ENCODE peak calls at places on chromosome 9, in eight cellular contexts. A is GM12865, D is omental fat pad, W is activated B cell treated with CpG ODN at 0.5 μM for 24 hours, Z is retinal pigment epithelial cell, R is cardiac muscle cell, E is endodermal cell, X is GM06990. T is an unnamed sample.

GRCh38 chr9:130110596-130111021 is 56.9 kb downstream of the GPR107 start:
- DNase-seq in A (no peak), D (no peak), W (no peak), Z (no peak), R (peak), E (peak), X (no peak), T (no peak)

GRCh38 chr9:105132576-105132975 is 111.9 kb upstream of the SLC44A1 start:
- DNase-seq in A (no peak), D (no peak), W (no peak), Z (peak), R (peak), E (no peak), X (no peak), T (no peak)

GRCh38 chr9:113570749-113571711 is 107.5 kb downstream of the RGS3 start:
- DNase-seq in A (no peak), D (no peak), W (no peak), Z (no peak), R (peak), E (no peak), X (no peak), T (no peak)

GRCh38 chr9:87138128-87139040 is 191.1 kb upstream of the GAS1 start:
- DNase-seq in A (no peak), D (no peak), W (no peak), Z (no peak), R (peak), E (no peak), X (no peak), T (no peak)

GRCh38 chr9:93652604-93653592 is 76.5 kb downstream of the PHF2 start:
- DNase-seq in A (no peak), D (no peak), W (no peak), Z (no peak), R (no peak), E (no peak), X (no peak), T (no peak)

GRCh38 chr9:94212091-94212490 is 47.0 kb upstream of the ZNF169 start:
- DNase-seq in A (no peak), D (no peak), W (no peak), Z (no peak), R (peak), E (no peak), X (no peak), T (no peak)

GRCh38 chr9:4994166-4994890 is 9.3 kb downstream of the JAK2 start:
- DNase-seq in A (no peak), D (no peak), W (no peak), Z (no peak), R (no peak), E (no peak), X (no peak), T (no peak)

GRCh38 chr9:130667117-130667430 is 2.7 kb downstream of the PRDM12 start:
- DNase-seq in A (no peak), D (no peak), W (no peak), Z (no peak), R (no peak), E (no peak), X (no peak), T (no peak)

GRCh38 chr9:76027426-76027825 is 137.0 kb downstream of the PCSK5 start:
- DNase-seq in A (no peak), D (no peak), W (no peak), Z (no peak), R (peak), E (no peak), X (no peak), T (no peak)

GRCh38 chr9:98312365-98312764 is 56.9 kb upstream of the TBC1D2 start:
- DNase-seq in A (no peak), D (no peak), W (no peak), Z (no peak), R (no peak), E (no peak), X (no peak), T (no peak)

GRCh38 chr9:71990466-71990865 is 69.9 kb downstream of the C9orf57 start:
- DNase-seq in A (no peak), D (no peak), W (no peak), Z (no peak), R (no peak), E (no peak), X (no peak), T (no peak)

GRCh38 chr9:112754578-112754977 is 4.0 kb downstream of the SNX30 start:
- DNase-seq in A (peak), D (no peak), W (no peak), Z (no peak), R (peak), E (peak), X (no peak), T (no peak)

GRCh38 chr9:26863074-26863473 is 29.5 kb downstream of the CAAP1 start:
- DNase-seq in A (no peak), D (no peak), W (no peak), Z (no peak), R (peak), E (no peak), X (no peak), T (no peak)

GRCh38 chr9:32502459-32502858 is 23.5 kb downstream of the RIGI start:
- DNase-seq in A (no peak), D (no peak), W (no peak), Z (no peak), R (peak), E (peak), X (no peak), T (no peak)

GRCh38 chr9:110155744-110156143 is 52.2 kb downstream of the C9orf152 start:
- DNase-seq in A (no peak), D (no peak), W (no peak), Z (no peak), R (no peak), E (no peak), X (no peak), T (no peak)

DNA sequence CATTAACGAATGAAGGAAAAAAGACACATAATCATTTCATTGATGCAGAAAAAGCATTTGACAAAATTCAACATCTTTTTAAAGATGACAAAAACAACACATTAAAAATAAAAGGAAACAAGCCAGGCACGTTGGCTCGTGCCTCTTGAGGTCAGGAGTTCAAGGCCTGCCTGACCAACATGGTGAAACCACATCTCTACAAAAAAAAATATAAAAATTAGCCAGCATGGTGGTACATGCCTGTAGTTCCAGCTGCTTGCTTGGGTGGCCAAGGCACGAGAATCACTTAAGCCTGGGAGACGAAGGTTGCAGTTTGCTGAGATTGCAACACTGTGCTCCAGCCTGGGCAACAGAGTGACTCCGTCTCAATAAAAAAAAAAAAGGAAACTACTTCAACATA is 77.0 kb downstream of the ERCC6L2 start:
- DNase-seq in A (no peak), D (no peak), W (no peak), Z (no peak), R (no peak), E (no peak), X (no peak), T (no peak)
- TF ChIP-seq CTCF in A (no peak), D (no peak), W (no peak), Z (no peak), R (no peak), E (no peak), X (no peak), T (no peak)

DNA sequence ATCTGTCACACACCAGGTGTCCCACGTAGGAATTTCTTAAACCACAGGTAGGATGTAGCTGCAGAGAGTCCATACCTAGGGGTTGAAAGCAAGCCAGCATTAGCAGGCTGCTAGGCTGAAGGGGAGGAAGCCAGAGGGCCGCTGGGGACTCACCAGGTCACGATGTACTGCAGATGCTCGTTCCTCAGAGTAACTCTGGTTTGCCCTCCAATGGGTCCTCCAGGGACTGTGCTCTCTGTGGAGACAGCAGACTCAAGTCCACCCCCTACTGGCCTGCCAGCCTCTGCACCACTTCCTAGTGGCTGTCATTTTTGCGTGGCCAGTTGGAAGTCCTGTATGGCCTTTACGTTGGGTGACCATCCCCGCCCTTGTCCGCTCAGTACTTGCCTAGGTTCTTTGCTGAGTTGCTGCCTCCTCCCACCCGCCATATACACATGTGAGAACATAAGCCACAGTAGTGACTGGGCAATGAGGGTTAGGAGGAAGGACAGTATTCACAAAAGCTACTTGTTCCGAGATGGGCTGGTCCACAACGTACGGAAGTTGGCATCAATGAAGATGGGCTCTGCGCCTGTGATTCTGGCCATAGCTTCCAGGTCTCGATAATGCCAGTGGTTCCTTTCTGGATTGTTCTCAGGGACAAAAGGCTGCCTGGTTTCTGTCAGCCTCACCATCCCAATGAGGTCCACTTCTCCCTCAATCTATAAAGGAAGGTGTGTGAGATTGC is 4.1 kb downstream of the RPL7A start:
- DNase-seq in A (peak), D (no peak), W (no peak), Z (no peak), R (peak), E (peak), X (no peak), T (no peak)
- TF ChIP-seq CTCF in A (peak), D (no peak), W (no peak), Z (peak), R (peak), E (peak), X (peak), T (no peak)

DNA sequence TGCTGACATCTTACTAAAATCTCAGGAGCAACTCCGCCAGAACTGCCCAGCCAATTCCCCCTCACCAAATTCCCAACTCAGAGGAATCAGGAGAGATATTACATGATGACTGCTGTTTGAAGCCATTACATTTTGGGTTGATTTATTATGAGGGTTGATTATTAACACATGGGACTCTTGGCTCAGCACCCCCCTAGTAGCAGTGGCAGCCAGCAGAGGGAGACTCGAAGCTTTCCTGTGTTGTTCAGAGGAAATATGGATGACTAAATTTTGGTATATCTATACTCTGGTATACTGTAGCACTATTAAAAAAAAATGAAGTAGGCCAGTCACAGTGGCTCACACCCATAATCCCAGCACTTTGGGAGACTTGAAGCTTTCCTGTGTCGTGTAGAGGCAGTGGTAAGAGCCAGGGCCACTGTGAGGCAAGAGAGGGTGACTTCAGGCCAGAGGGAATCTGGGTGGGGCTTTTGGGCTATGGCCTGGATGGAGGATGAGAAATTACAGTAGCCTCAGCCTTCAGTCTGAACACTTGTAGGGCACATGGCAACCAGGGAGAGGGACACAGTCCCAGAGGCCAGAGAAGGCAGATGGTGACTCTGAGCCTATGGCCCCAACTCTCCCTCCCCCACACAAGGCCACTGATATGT is 111.4 kb downstream of the LHX2 start:
- DNase-seq in A (peak), D (no peak), W (no peak), Z (no peak), R (peak), E (no peak), X (no peak), T (no peak)
- TF ChIP-seq CTCF in A (peak), D (no peak), W (no peak), Z (peak), R (peak), E (peak), X (peak), T (no peak)

DNA sequence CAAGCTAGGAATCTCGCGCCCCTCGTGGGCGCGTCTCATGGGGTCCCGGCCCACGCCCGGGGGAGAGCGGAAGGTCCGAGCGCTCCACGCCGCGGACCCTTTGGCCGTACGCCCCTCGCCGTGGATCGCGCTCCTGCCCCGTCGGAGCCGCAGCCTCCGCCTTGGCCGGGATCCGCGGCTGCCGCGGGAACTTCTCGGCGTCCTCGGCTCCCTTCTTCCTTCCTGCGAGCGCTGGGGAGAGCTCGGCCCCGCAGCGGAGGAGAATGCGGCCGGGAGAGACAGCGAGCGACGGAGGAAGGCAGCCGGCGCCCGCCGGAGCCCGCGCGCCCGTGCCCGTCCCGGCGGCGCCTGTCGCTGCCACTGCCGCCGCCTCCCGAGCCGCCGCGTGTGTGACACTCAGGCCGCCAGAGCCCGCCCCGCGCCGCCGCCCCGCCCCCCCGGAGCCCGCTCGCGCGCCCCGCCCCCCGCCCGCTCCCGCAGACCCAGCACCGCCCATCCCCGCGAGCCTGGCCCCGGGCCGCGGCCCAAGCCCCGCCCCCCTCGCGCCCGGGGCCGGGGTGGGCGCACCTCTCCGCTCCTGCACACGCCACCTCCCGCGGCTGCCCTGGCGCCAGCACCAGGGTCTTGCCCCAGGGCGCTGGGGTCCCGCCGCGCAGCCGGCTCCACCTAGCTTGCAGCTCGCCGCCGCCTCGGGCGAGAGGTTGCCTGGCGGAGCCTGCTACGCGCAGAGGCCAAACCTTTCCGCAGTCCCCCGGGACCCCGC is at the start of gene SHB:
- DNase-seq in A (peak), D (no peak), W (peak), Z (no peak), R (peak), E (peak), X (peak), T (peak)
- TF ChIP-seq CTCF in A (no peak), D (no peak), W (no peak), Z (no peak), R (no peak), E (peak), X (no peak), T (peak)

GRCh38 chr9:100167912-100168775 is 69.1 kb downstream of the INVS start:
- DNase-seq in A (no peak), D (no peak), W (no peak), Z (no peak), R (no peak), E (peak), X (no peak), T (no peak)
- TF ChIP-seq CTCF in A (no peak), D (no peak), W (no peak), Z (no peak), R (no peak), E (peak), X (no peak), T (no peak)

DNA sequence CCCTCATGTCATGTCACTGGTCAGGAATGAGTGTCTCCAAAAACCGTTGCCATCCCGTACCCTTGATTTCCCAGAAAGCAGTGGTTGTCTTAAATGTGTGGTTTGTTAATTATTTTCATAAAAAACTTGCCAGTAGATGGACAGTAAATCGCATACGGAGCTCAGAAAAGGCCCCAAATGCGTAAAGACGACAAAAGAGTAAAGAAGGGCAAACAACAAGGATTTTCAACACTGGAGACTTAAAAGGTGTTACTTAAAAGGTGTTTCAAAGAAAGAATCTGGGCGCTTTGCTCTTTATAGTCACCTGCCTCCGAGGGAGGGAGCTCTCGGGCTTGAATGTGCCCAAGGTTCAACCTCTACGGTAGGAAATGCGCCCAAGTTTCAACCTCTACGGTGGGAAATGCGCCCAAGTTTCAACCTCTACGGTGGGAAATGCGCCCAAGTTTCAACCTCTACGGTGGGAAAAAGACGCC is 727 bp downstream of the KIF27 start:
- DNase-seq in A (no peak), D (no peak), W (no peak), Z (peak), R (peak), E (no peak), X (no peak), T (no peak)
- TF ChIP-seq CTCF in A (no peak), D (no peak), W (no peak), Z (peak), R (peak), E (no peak), X (peak), T (no peak)

DNA sequence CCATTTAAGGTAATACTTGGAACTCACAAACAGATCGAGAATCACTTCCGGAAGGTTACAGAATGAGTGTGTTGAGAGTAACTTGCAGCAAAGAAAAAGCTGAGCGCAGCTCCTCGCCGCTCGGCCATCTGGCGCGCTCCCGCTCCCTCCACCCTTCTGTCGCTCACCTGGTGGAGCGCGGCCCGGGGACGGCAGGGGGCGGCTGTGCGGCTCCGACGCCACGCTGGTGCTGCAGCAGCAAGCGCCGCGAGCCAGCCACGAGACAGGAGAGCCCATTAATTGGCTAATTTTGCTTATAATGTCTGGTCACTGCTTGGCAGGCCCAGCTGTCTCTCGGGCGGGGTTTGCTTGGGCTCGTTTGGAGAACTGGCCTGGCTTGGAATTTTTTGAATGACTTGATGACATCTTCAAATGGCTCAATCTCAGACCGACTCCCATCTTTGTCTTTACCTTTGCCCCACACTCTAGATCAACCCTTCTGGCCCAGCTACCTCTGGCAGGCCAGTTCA is 601.8 kb downstream of the CCDC171 start:
- DNase-seq in A (peak), D (no peak), W (no peak), Z (no peak), R (peak), E (peak), X (peak), T (no peak)
- TF ChIP-seq CTCF in A (peak), D (no peak), W (no peak), Z (peak), R (peak), E (peak), X (no peak), T (no peak)

GRCh38 chr9:128414461-128414860 is 6.2 kb upstream of the CERCAM start:
- DNase-seq in A (no peak), D (no peak), W (no peak), Z (no peak), R (no peak), E (no peak), X (no peak), T (no peak)
- TF ChIP-seq CTCF in A (peak), D (no peak), W (no peak), Z (peak), R (peak), E (peak), X (no peak), T (no peak)

GRCh38 chr9:17531642-17532254 is 47.1 kb upstream of the SH3GL2 start:
- DNase-seq in A (peak), D (peak), W (no peak), Z (peak), R (peak), E (peak), X (no peak), T (no peak)
- TF ChIP-seq CTCF in A (peak), D (no peak), W (no peak), Z (peak), R (peak), E (peak), X (peak), T (peak)

GRCh38 chr9:107251756-107252322 is 31.2 kb upstream of the RAD23B start:
- DNase-seq in A (no peak), D (no peak), W (no peak), Z (no peak), R (peak), E (no peak), X (no peak), T (no peak)
- TF ChIP-seq CTCF in A (no peak), D (no peak), W (no peak), Z (no peak), R (no peak), E (no peak), X (no peak), T (no peak)

T was measured in natural killer cell.